ENCODE peak calls at places on chromosome X, in ten cellular contexts. Z is left lung, Y is GM13976, N is A549, Q is colonic mucosa, D is fibroblast of mammary gland, P is psoas muscle, M is neural crest cell, V is astrocyte of the cerebellum, R is left ventricle myocardium inferior. K is an unnamed sample.

GRCh38 chrX:103774070-103774642 is 2.5 kb upstream of the PLP1 start:
- DNase-seq in Z (no peak), Y (no peak), N (peak), Q (no peak), D (peak), P (no peak), M (no peak), V (peak), R (no peak), K (no peak)

GRCh38 chrX:116204947-116205346 is 34.4 kb downstream of the AGTR2 start:
- DNase-seq in Z (no peak), Y (no peak), N (peak), Q (no peak), D (peak), P (no peak), M (no peak), V (no peak), R (no peak), K (no peak)

GRCh38 chrX:155065035-155065734 is 5.8 kb downstream of the CMC4 start:
- DNase-seq in Z (no peak), Y (no peak), N (no peak), Q (no peak), D (peak), P (no peak), M (no peak), V (peak), R (no peak), K (no peak)

GRCh38 chrX:112867570-112867969 is 26.9 kb upstream of the AMOT start:
- DNase-seq in Z (no peak), Y (no peak), N (no peak), Q (no peak), D (no peak), P (no peak), M (no peak), V (no peak), R (no peak), K (no peak)

GRCh38 chrX:129957241-129958099 is 25.0 kb upstream of the BCORL1 start:
- DNase-seq in Z (peak), Y (peak), N (peak), Q (peak), D (peak), P (peak), M (peak), V (no peak), R (peak), K (peak)

GRCh38 chrX:3286196-3286920 is 60.1 kb downstream of the MXRA5 start:
- DNase-seq in Z (no peak), Y (no peak), N (no peak), Q (no peak), D (peak), P (no peak), M (no peak), V (peak), R (no peak), K (no peak)

GRCh38 chrX:6021316-6022091 is 207.2 kb downstream of the NLGN4X start:
- DNase-seq in Z (no peak), Y (peak), N (no peak), Q (peak), D (peak), P (no peak), M (peak), V (peak), R (no peak), K (peak)

GRCh38 chrX:7746861-7747260 is 96.1 kb upstream of the VCX start:
- DNase-seq in Z (no peak), Y (no peak), N (no peak), Q (no peak), D (peak), P (no peak), M (no peak), V (peak), R (no peak), K (no peak)

GRCh38 chrX:136250191-136251041 is 784 bp downstream of the MAP7D3 start:
- DNase-seq in Z (no peak), Y (peak), N (peak), Q (no peak), D (peak), P (no peak), M (no peak), V (no peak), R (no peak), K (peak)

GRCh38 chrX:103791233-103791632 is 14.6 kb downstream of the PLP1 start:
- DNase-seq in Z (no peak), Y (no peak), N (no peak), Q (no peak), D (no peak), P (no peak), M (no peak), V (no peak), R (no peak), K (no peak)

GRCh38 chrX:118614150-118614549 is 113.3 kb upstream of the IL13RA1 start:
- DNase-seq in Z (no peak), Y (peak), N (no peak), Q (no peak), D (no peak), P (no peak), M (no peak), V (no peak), R (no peak), K (no peak)

GRCh38 chrX:11209798-11210197 is 83.4 kb upstream of the AMELX start:
- DNase-seq in Z (no peak), Y (no peak), N (no peak), Q (no peak), D (peak), P (no peak), M (no peak), V (no peak), R (no peak), K (no peak)

GRCh38 chrX:42220083-42220482 is 296.7 kb upstream of the CASK start:
- DNase-seq in Z (no peak), Y (no peak), N (no peak), Q (no peak), D (no peak), P (no peak), M (no peak), V (no peak), R (no peak), K (no peak)

GRCh38 chrX:68832101-68832416 is 3.2 kb downstream of the EFNB1 start:
- DNase-seq in Z (no peak), Y (peak), N (no peak), Q (peak), D (peak), P (peak), M (no peak), V (peak), R (peak), K (peak)

DNA sequence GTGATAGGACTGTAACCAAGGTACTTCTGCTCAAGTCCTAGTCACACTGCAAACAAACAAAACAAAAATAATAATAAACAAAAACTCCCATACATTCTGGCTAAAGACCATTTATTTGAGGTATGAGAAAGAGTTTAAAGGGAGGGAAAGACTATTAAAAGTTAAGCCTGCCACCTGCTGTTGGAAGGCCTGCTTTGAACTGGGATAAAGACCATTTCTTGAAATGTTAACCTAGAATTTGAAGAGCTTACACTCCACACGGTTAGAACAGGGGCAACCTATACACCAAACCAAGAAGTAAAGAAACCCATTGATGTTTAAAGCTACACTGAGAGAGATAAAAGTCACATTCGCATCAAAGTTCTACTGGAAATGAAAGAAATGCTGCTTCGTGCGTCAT is 548.7 kb upstream of the DIPK2B start:
- DNase-seq in Z (no peak), Y (no peak), N (no peak), Q (no peak), D (peak), P (no peak), M (no peak), V (no peak), R (no peak), K (no peak)
- TF ChIP-seq CTCF in Z (no peak), Y (no peak), N (peak), Q (no peak), D (peak), P (peak), M (no peak), V (peak), R (peak), K (peak)

GRCh38 chrX:12770440-12770839 is 20.8 kb upstream of the PRPS2 start:
- DNase-seq in Z (no peak), Y (no peak), N (no peak), Q (no peak), D (peak), P (no peak), M (no peak), V (no peak), R (no peak), K (no peak)
- TF ChIP-seq CTCF in Z (peak), Y (peak), N (peak), Q (peak), D (peak), P (peak), M (peak), V (peak), R (peak), K (peak)

GRCh38 chrX:109886122-109886761 is 116.7 kb upstream of the TMEM164 start:
- DNase-seq in Z (no peak), Y (peak), N (peak), Q (peak), D (peak), P (no peak), M (peak), V (peak), R (peak), K (peak)

GRCh38 chrX:109890910-109891502 is 111.9 kb upstream of the TMEM164 start:
- DNase-seq in Z (peak), Y (peak), N (peak), Q (peak), D (peak), P (peak), M (peak), V (peak), R (peak), K (peak)

GRCh38 chrX:109890300-109890699 is 112.6 kb upstream of the TMEM164 start:
- DNase-seq in Z (no peak), Y (no peak), N (no peak), Q (no peak), D (no peak), P (no peak), M (no peak), V (no peak), R (no peak), K (no peak)

GRCh38 chrX:109889289-109890006 is 113.5 kb upstream of the TMEM164 start:
- DNase-seq in Z (no peak), Y (no peak), N (no peak), Q (no peak), D (peak), P (no peak), M (peak), V (peak), R (no peak), K (no peak)
- TF ChIP-seq CTCF in Z (no peak), Y (no peak), N (peak), Q (no peak), D (peak), P (no peak), M (peak), V (peak), R (no peak), K (no peak)

DNA sequence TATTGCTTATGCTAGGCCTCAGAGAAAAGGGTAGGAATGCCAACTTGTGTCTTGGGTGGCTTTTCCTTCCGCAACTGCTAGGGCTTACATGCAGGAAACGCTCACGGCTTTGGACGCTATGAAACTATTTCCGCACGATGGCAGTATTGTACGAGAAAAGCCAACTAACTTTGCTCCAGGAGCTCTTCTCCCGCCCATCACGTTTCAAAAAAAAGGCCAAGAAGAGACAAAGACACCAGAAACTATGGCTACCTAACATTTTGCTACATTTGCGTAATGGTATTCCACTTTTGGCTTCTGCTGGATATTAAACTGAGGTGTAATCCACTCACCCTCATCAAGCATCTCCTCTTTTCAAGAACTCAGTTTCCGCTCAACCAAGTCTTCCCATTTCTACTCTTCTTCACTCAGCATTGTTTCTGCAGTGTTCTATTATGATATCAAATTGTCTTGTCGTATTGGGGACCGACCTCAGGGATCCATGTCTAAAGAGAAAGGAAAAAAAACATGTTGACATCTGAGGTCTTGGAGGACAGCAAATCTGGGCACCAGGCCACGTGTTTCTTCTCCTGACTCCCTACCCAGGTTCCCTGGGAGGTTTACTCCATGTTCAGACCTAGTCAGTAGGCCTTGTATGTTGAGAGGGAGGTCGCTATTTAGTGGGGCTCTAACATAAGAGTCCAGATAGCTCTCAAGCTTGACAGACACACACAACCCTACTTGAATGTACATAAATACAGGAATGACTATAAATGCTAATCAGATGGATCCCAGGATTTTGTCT is 239.4 kb upstream of the STK26 start:
- DNase-seq in Z (no peak), Y (no peak), N (no peak), Q (peak), D (peak), P (peak), M (no peak), V (peak), R (no peak), K (no peak)
- TF ChIP-seq CTCF in Z (no peak), Y (peak), N (peak), Q (peak), D (peak), P (peak), M (no peak), V (peak), R (no peak), K (no peak)

DNA sequence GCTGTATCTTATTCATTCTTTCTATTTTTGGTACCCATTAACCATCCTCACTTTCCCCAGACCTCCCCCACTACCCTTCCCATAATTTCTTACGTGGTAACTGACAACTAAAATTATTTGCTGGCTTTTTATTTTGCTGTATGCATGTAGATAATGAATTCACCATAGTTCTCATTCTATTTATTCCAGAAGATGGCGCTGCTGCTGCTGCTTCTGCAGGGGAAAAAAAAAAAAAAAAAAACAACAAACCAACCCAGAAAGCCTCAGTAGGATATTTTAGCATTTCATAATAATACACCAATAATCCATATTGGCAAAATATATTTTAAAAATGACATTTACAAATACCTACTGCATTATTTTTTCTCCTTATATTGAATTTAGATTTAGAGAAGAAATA is 416.6 kb upstream of the MAGEB18 start:
- DNase-seq in Z (no peak), Y (no peak), N (no peak), Q (no peak), D (peak), P (no peak), M (no peak), V (no peak), R (no peak), K (no peak)
- TF ChIP-seq CTCF in Z (no peak), Y (no peak), N (peak), Q (no peak), D (peak), P (peak), M (peak), V (peak), R (peak), K (peak)

K was measured in activated CD8-positive, alpha-beta T cell treated with anti-CD3 and anti-CD28 coated beads for 36 hours.